ENCODE peak calls at places on chromosomes 4 and X, in six cellular contexts. One of them, this sample, is unnamed.

GRCh38 chrX:13005671-13006473 is 31.0 kb downstream of the TMSB4X start:
- ATAC-seq in upper lobe of left lung: peak; percentile 36
- ATAC-seq in HepG2: no peak
- ATAC-seq in A549: no peak
- ATAC-seq in K562: no peak
- ATAC-seq in GM12878: peak; percentile 55
- ATAC-seq in this sample: no peak

GRCh38 chr4:117796677-117797076 is 237.6 kb upstream of the NDST3 start:
- ATAC-seq in upper lobe of left lung: no peak
- ATAC-seq in HepG2: no peak
- ATAC-seq in A549: no peak
- ATAC-seq in K562: no peak
- ATAC-seq in GM12878: no peak
- ATAC-seq in this sample: no peak

GRCh38 chrX:141894733-141895132 is 9.0 kb upstream of the MAGEC1 start:
- ATAC-seq in upper lobe of left lung: no peak
- ATAC-seq in HepG2: no peak
- ATAC-seq in A549: no peak
- ATAC-seq in K562: no peak
- ATAC-seq in GM12878: no peak
- ATAC-seq in this sample: no peak

GRCh38 chr4:79831701-79832514 is 241.1 kb downstream of the ANTXR2 start:
- ATAC-seq in upper lobe of left lung: no peak
- ATAC-seq in HepG2: no peak
- ATAC-seq in A549: no peak
- ATAC-seq in K562: no peak
- ATAC-seq in GM12878: no peak
- ATAC-seq in this sample: no peak

GRCh38 chrX:18885317-18886004 is 98.5 kb downstream of the PHKA2 start:
- ATAC-seq in upper lobe of left lung: peak; percentile 26
- ATAC-seq in HepG2: peak; percentile 6
- ATAC-seq in A549: no peak
- ATAC-seq in K562: no peak
- ATAC-seq in GM12878: peak; percentile 12
- ATAC-seq in this sample: peak; percentile 5

GRCh38 chr4:156729416-156729815 is 242.2 kb downstream of the PDGFC start:
- ATAC-seq in upper lobe of left lung: no peak
- ATAC-seq in HepG2: no peak
- ATAC-seq in A549: no peak
- ATAC-seq in K562: no peak
- ATAC-seq in GM12878: no peak
- ATAC-seq in this sample: no peak

GRCh38 chr4:76488905-76489798 is 54.1 kb downstream of the SHROOM3 start:
- ATAC-seq in upper lobe of left lung: no peak
- ATAC-seq in HepG2: no peak
- ATAC-seq in A549: no peak
- ATAC-seq in K562: no peak
- ATAC-seq in GM12878: no peak
- ATAC-seq in this sample: no peak

GRCh38 chr4:110088670-110089069 is 109.7 kb downstream of the ELOVL6 start:
- ATAC-seq in upper lobe of left lung: no peak
- ATAC-seq in HepG2: no peak
- ATAC-seq in A549: no peak
- ATAC-seq in K562: peak; percentile 89
- ATAC-seq in GM12878: peak; percentile 90
- ATAC-seq in this sample: no peak

GRCh38 chrX:154724999-154725756 is 25.7 kb downstream of the GAB3 start:
- ATAC-seq in upper lobe of left lung: no peak
- ATAC-seq in HepG2: no peak
- ATAC-seq in A549: no peak
- ATAC-seq in K562: no peak
- ATAC-seq in GM12878: peak; percentile 60
- ATAC-seq in this sample: no peak

GRCh38 chrX:11337292-11338009 is 44.2 kb downstream of the AMELX start:
- ATAC-seq in upper lobe of left lung: no peak
- ATAC-seq in HepG2: no peak
- ATAC-seq in A549: no peak
- ATAC-seq in K562: no peak
- ATAC-seq in GM12878: no peak
- ATAC-seq in this sample: no peak

GRCh38 chrX:66638591-66639500 is at the start of gene EDA2R:
- ATAC-seq in upper lobe of left lung: peak; percentile 63
- ATAC-seq in HepG2: peak; percentile 95
- ATAC-seq in A549: peak; percentile 91
- ATAC-seq in K562: peak; percentile 68
- ATAC-seq in GM12878: peak; percentile 90
- ATAC-seq in this sample: peak; percentile 19

GRCh38 chr4:19850909-19851308 is 400.8 kb upstream of the SLIT2 start:
- ATAC-seq in upper lobe of left lung: no peak
- ATAC-seq in HepG2: no peak
- ATAC-seq in A549: no peak
- ATAC-seq in K562: no peak
- ATAC-seq in GM12878: no peak
- ATAC-seq in this sample: no peak

GRCh38 chr4:40702137-40702799 is 47.5 kb upstream of the NSUN7 start:
- ATAC-seq in upper lobe of left lung: no peak
- ATAC-seq in HepG2: no peak
- ATAC-seq in A549: no peak
- ATAC-seq in K562: no peak
- ATAC-seq in GM12878: no peak
- ATAC-seq in this sample: no peak

GRCh38 chr4:181294421-181294820 is 948.8 kb upstream of the TENM3 start:
- ATAC-seq in upper lobe of left lung: no peak
- ATAC-seq in HepG2: no peak
- ATAC-seq in A549: no peak
- ATAC-seq in K562: no peak
- ATAC-seq in GM12878: no peak
- ATAC-seq in this sample: no peak
- H3K27ac ChIP-seq in upper lobe of left lung: no peak overlapping the region
- H3K27ac ChIP-seq in HepG2: no peak overlapping the region
- H3K27ac ChIP-seq in A549: no peak overlapping the region
- H3K27ac ChIP-seq in K562: no peak overlapping the region
- H3K27ac ChIP-seq in GM12878: no peak overlapping the region
- H3K27ac ChIP-seq in this sample: no peak overlapping the region

GRCh38 chr4:7066493-7066892 is 1.4 kb downstream of the GRPEL1 start:
- ATAC-seq in upper lobe of left lung: no peak
- ATAC-seq in HepG2: no peak
- ATAC-seq in A549: no peak
- ATAC-seq in K562: no peak
- ATAC-seq in GM12878: no peak
- ATAC-seq in this sample: no peak

GRCh38 chr4:7068279-7068842 is 497 bp upstream of the GRPEL1 start:
- ATAC-seq in upper lobe of left lung: no peak
- ATAC-seq in HepG2: peak; percentile 70
- ATAC-seq in A549: peak; percentile 76
- ATAC-seq in K562: peak; percentile 90
- ATAC-seq in GM12878: peak; percentile 88
- ATAC-seq in this sample: no peak

GRCh38 chr4:7068883-7069282 is 1.0 kb upstream of the GRPEL1 start:
- ATAC-seq in upper lobe of left lung: no peak
- ATAC-seq in HepG2: peak; percentile 37
- ATAC-seq in A549: no peak
- ATAC-seq in K562: peak; percentile 59
- ATAC-seq in GM12878: peak; percentile 2
- ATAC-seq in this sample: no peak

GRCh38 chr4:7067147-7067522 is 729 bp downstream of the GRPEL1 start:
- ATAC-seq in upper lobe of left lung: no peak
- ATAC-seq in HepG2: peak; percentile 64
- ATAC-seq in A549: peak; percentile 19
- ATAC-seq in K562: no peak
- ATAC-seq in GM12878: no peak
- ATAC-seq in this sample: no peak

GRCh38 chr4:7067523-7068278 is at the start of gene GRPEL1:
- ATAC-seq in upper lobe of left lung: peak; percentile 98
- ATAC-seq in HepG2: peak; percentile 94
- ATAC-seq in A549: peak; percentile 94
- ATAC-seq in K562: peak; percentile 90
- ATAC-seq in GM12878: peak; percentile 95
- ATAC-seq in this sample: peak; percentile 96
- TF ChIP-seq EP300 in upper lobe of left lung: no peak
- TF ChIP-seq EP300 in HepG2: peak; percentile 8
- TF ChIP-seq EP300 in A549: no peak
- TF ChIP-seq EP300 in K562: no peak
- TF ChIP-seq EP300 in GM12878: no peak
- TF ChIP-seq EP300 in this sample: no peak

GRCh38 chr4:25860586-25861421 is 2.0 kb downstream of the SEL1L3 start:
- ATAC-seq in upper lobe of left lung: peak; percentile 61
- ATAC-seq in HepG2: no peak
- ATAC-seq in A549: no peak
- ATAC-seq in K562: peak; percentile 74
- ATAC-seq in GM12878: peak; percentile 24
- ATAC-seq in this sample: peak; percentile 17

GRCh38 chr4:25857851-25858400 is 4.9 kb downstream of the SEL1L3 start:
- ATAC-seq in upper lobe of left lung: no peak
- ATAC-seq in HepG2: no peak
- ATAC-seq in A549: no peak
- ATAC-seq in K562: no peak
- ATAC-seq in GM12878: no peak
- ATAC-seq in this sample: no peak

GRCh38 chr4:25859429-25860148 is 3.2 kb downstream of the SEL1L3 start:
- ATAC-seq in upper lobe of left lung: no peak
- ATAC-seq in HepG2: no peak
- ATAC-seq in A549: no peak
- ATAC-seq in K562: no peak
- ATAC-seq in GM12878: peak; percentile 52
- ATAC-seq in this sample: no peak

GRCh38 chr4:25857403-25857802 is 5.4 kb downstream of the SEL1L3 start:
- ATAC-seq in upper lobe of left lung: no peak
- ATAC-seq in HepG2: no peak
- ATAC-seq in A549: no peak
- ATAC-seq in K562: peak; percentile 25
- ATAC-seq in GM12878: no peak
- ATAC-seq in this sample: no peak

GRCh38 chr4:25856756-25857155 is 6.0 kb downstream of the SEL1L3 start:
- ATAC-seq in upper lobe of left lung: peak; percentile 42
- ATAC-seq in HepG2: no peak
- ATAC-seq in A549: no peak
- ATAC-seq in K562: no peak
- ATAC-seq in GM12878: no peak
- ATAC-seq in this sample: no peak
- TF ChIP-seq POLR2A in upper lobe of left lung: no peak
- TF ChIP-seq POLR2A in HepG2: no peak
- TF ChIP-seq POLR2A in A549: no peak
- TF ChIP-seq POLR2A in K562: no peak
- TF ChIP-seq POLR2A in GM12878: no peak
- TF ChIP-seq POLR2A in this sample: no peak

DNA sequence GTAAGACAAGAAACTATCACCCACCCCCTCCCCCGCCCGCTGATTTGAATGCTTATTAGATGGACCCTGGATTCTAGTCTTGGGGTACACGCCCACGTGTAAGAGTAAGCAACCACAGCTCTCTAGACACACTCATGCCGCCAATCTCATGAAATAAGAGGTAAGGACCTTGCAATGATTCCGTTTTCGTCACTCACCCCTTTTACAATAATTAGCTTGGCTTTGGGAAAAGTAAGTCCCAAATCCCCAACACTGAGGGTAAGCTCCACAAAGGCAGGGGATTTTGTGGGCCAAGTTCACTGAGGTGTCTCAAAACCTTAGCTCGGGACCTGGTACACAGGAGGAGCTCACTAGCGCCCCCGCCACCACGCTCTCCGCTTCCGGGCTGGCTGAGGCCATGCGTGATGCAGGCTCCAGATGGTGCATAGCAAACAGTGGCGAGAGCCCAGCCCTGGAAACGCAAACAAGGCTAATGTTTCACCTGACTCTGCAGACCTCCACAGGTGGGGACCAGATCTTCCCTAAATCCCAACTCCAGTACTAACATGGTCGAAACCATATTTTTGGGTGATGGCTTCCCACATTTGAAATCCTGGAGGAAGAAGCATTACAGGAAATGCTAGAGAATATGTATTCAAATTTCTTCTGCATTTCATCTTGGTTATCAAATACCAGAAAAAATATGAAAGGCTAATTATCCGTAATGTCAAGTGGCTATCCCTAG is 4.1 kb downstream of the PLAC8 start:
- ATAC-seq in upper lobe of left lung: peak; percentile 94
- ATAC-seq in HepG2: peak; percentile 47
- ATAC-seq in A549: peak; percentile 95
- ATAC-seq in K562: peak; percentile 90
- ATAC-seq in GM12878: peak; percentile 80
- ATAC-seq in this sample: peak; percentile 82
- H3K27ac ChIP-seq in upper lobe of left lung: peak overlapping the region; percentile 78
- H3K27ac ChIP-seq in HepG2: no peak overlapping the region
- H3K27ac ChIP-seq in A549: peak overlapping the region; percentile 89
- H3K27ac ChIP-seq in K562: no peak overlapping the region
- H3K27ac ChIP-seq in GM12878: peak overlapping the region; percentile 71
- H3K27ac ChIP-seq in this sample: peak overlapping the region; percentile 46

This sample was measured in gastroesophageal sphincter.